ENCODE peak calls at places on chromosomes 6 and 20, in nine cellular contexts. One of them, this sample, is unnamed.
A peak's percentile ranks its signal among the peaks of the same experiment; 100 is the strongest.

GRCh38 chr20:41052742-41053419 is 24.3 kb downstream of the TOP1 start:
- DNase-seq in activated naive CD8-positive, alpha-beta T cell treated with anti-CD3 and anti-CD28 coated beads, Interleukin-2, amount 50 U/mL, for 24 hours: no peak
- DNase-seq in psoas muscle: no peak
- DNase-seq in iPS DF 6.9: no peak
- DNase-seq in SW480: no peak
- DNase-seq in left colon: no peak
- DNase-seq in uterus: peak; percentile 50
- DNase-seq in putamen: no peak
- DNase-seq in endothelial cell: no peak
- DNase-seq in this sample: no peak

GRCh38 chr6:157989541-157990289 is 8.1 kb downstream of the SYNJ2 start:
- DNase-seq in uterus: peak; percentile 78
- DNase-seq in SW480: peak; percentile 73
- DNase-seq in putamen: no peak
- DNase-seq in left colon: peak; percentile 86
- DNase-seq in endothelial cell: no peak
- DNase-seq in psoas muscle: peak; percentile 86
- DNase-seq in activated naive CD8-positive, alpha-beta T cell treated with anti-CD3 and anti-CD28 coated beads, Interleukin-2, amount 50 U/mL, for 24 hours: no peak
- DNase-seq in iPS DF 6.9: no peak
- DNase-seq in this sample: no peak

GRCh38 chr6:41560440-41561192 is 14.4 kb downstream of the FOXP4 start:
- DNase-seq in SW480: no peak
- DNase-seq in putamen: no peak
- DNase-seq in uterus: peak; percentile 72
- DNase-seq in activated naive CD8-positive, alpha-beta T cell treated with anti-CD3 and anti-CD28 coated beads, Interleukin-2, amount 50 U/mL, for 24 hours: peak; percentile 86
- DNase-seq in iPS DF 6.9: no peak
- DNase-seq in endothelial cell: peak; percentile 48
- DNase-seq in left colon: peak; percentile 63
- DNase-seq in psoas muscle: peak; percentile 81
- DNase-seq in this sample: no peak

GRCh38 chr20:25053207-25054132 is 4.5 kb downstream of the ACSS1 start:
- DNase-seq in left colon: peak; percentile 26
- DNase-seq in SW480: no peak
- DNase-seq in iPS DF 6.9: no peak
- DNase-seq in uterus: peak; percentile 81
- DNase-seq in endothelial cell: no peak
- DNase-seq in activated naive CD8-positive, alpha-beta T cell treated with anti-CD3 and anti-CD28 coated beads, Interleukin-2, amount 50 U/mL, for 24 hours: no peak
- DNase-seq in putamen: no peak
- DNase-seq in psoas muscle: peak; percentile 80
- DNase-seq in this sample: no peak

GRCh38 chr20:59948828-59949720 is 8.9 kb downstream of the FAM217B start:
- DNase-seq in left colon: no peak
- DNase-seq in SW480: peak; percentile 59
- DNase-seq in activated naive CD8-positive, alpha-beta T cell treated with anti-CD3 and anti-CD28 coated beads, Interleukin-2, amount 50 U/mL, for 24 hours: no peak
- DNase-seq in uterus: peak; percentile 23
- DNase-seq in putamen: peak; percentile 66
- DNase-seq in endothelial cell: peak; percentile 19
- DNase-seq in psoas muscle: no peak
- DNase-seq in iPS DF 6.9: no peak
- DNase-seq in this sample: peak; percentile 63

GRCh38 chr6:70531133-70531532 is 35.6 kb upstream of the SDHAF4 start:
- DNase-seq in left colon: no peak
- DNase-seq in putamen: no peak
- DNase-seq in psoas muscle: no peak
- DNase-seq in endothelial cell: no peak
- DNase-seq in uterus: no peak
- DNase-seq in iPS DF 6.9: no peak
- DNase-seq in SW480: no peak
- DNase-seq in activated naive CD8-positive, alpha-beta T cell treated with anti-CD3 and anti-CD28 coated beads, Interleukin-2, amount 50 U/mL, for 24 hours: no peak
- DNase-seq in this sample: no peak

GRCh38 chr20:64029293-64030117 is 6.5 kb upstream of the C20orf204 start:
- DNase-seq in iPS DF 6.9: no peak
- DNase-seq in activated naive CD8-positive, alpha-beta T cell treated with anti-CD3 and anti-CD28 coated beads, Interleukin-2, amount 50 U/mL, for 24 hours: no peak
- DNase-seq in SW480: no peak
- DNase-seq in putamen: no peak
- DNase-seq in endothelial cell: no peak
- DNase-seq in psoas muscle: no peak
- DNase-seq in left colon: no peak
- DNase-seq in uterus: no peak
- DNase-seq in this sample: no peak

GRCh38 chr6:149248688-149249369 is 68.7 kb upstream of the TAB2 start:
- DNase-seq in left colon: peak; percentile 85
- DNase-seq in SW480: peak; percentile 33
- DNase-seq in endothelial cell: no peak
- DNase-seq in putamen: no peak
- DNase-seq in activated naive CD8-positive, alpha-beta T cell treated with anti-CD3 and anti-CD28 coated beads, Interleukin-2, amount 50 U/mL, for 24 hours: no peak
- DNase-seq in uterus: no peak
- DNase-seq in iPS DF 6.9: no peak
- DNase-seq in psoas muscle: no peak
- DNase-seq in this sample: peak; percentile 35

GRCh38 chr6:146905313-146905712 is 298.9 kb upstream of the STXBP5 start:
- DNase-seq in psoas muscle: no peak
- DNase-seq in putamen: no peak
- DNase-seq in endothelial cell: no peak
- DNase-seq in activated naive CD8-positive, alpha-beta T cell treated with anti-CD3 and anti-CD28 coated beads, Interleukin-2, amount 50 U/mL, for 24 hours: no peak
- DNase-seq in iPS DF 6.9: no peak
- DNase-seq in uterus: no peak
- DNase-seq in SW480: peak; percentile 32
- DNase-seq in left colon: no peak
- DNase-seq in this sample: no peak